ENCODE peak calls at places on chromosomes 3 and 15, in six cellular contexts. One of them, this sample, is unnamed.
A peak's percentile ranks its signal among the peaks of the same experiment; 100 is the strongest.

GRCh38 chr3:123258811-123259420 is 57.2 kb downstream of the SEC22A start:
- DNase-seq in central memory CD8-positive, alpha-beta T cell: no peak
- DNase-seq in body of pancreas: no peak
- DNase-seq in cerebellar cortex: peak; percentile 54
- DNase-seq in activated CD4-positive, CD25-positive, alpha-beta regulatory T cell: no peak
- DNase-seq in endothelial cell: no peak
- DNase-seq in this sample: no peak

GRCh38 chr3:119380697-119381096 is 82.7 kb downstream of the TMEM39A start:
- DNase-seq in central memory CD8-positive, alpha-beta T cell: no peak
- DNase-seq in body of pancreas: peak; percentile 65
- DNase-seq in cerebellar cortex: no peak
- DNase-seq in activated CD4-positive, CD25-positive, alpha-beta regulatory T cell: no peak
- DNase-seq in endothelial cell: no peak
- DNase-seq in this sample: no peak

GRCh38 chr3:158770254-158771017 is 31.4 kb upstream of the MFSD1 start:
- DNase-seq in central memory CD8-positive, alpha-beta T cell: no peak
- DNase-seq in body of pancreas: no peak
- DNase-seq in cerebellar cortex: no peak
- DNase-seq in activated CD4-positive, CD25-positive, alpha-beta regulatory T cell: no peak
- DNase-seq in endothelial cell: no peak
- DNase-seq in this sample: no peak

GRCh38 chr3:123859177-123859576 is 25.0 kb downstream of the MYLK start:
- DNase-seq in central memory CD8-positive, alpha-beta T cell: no peak
- DNase-seq in body of pancreas: no peak
- DNase-seq in cerebellar cortex: no peak
- DNase-seq in activated CD4-positive, CD25-positive, alpha-beta regulatory T cell: no peak
- DNase-seq in endothelial cell: no peak
- DNase-seq in this sample: no peak

GRCh38 chr3:178353292-178353814 is 182.9 kb upstream of the KCNMB2 start:
- DNase-seq in central memory CD8-positive, alpha-beta T cell: no peak
- DNase-seq in body of pancreas: no peak
- DNase-seq in cerebellar cortex: no peak
- DNase-seq in activated CD4-positive, CD25-positive, alpha-beta regulatory T cell: no peak
- DNase-seq in endothelial cell: no peak
- DNase-seq in this sample: no peak

GRCh38 chr3:182622241-182622545 is 171.1 kb upstream of the ATP11B start:
- DNase-seq in central memory CD8-positive, alpha-beta T cell: no peak
- DNase-seq in body of pancreas: no peak
- DNase-seq in cerebellar cortex: no peak
- DNase-seq in activated CD4-positive, CD25-positive, alpha-beta regulatory T cell: no peak
- DNase-seq in endothelial cell: no peak
- DNase-seq in this sample: no peak

GRCh38 chr3:153052096-153052460 is 109.9 kb upstream of the RAP2B start:
- DNase-seq in central memory CD8-positive, alpha-beta T cell: no peak
- DNase-seq in body of pancreas: peak; percentile 9
- DNase-seq in cerebellar cortex: no peak
- DNase-seq in activated CD4-positive, CD25-positive, alpha-beta regulatory T cell: no peak
- DNase-seq in endothelial cell: no peak
- DNase-seq in this sample: no peak

GRCh38 chr3:24156466-24156865 is 211.4 kb downstream of the NR1D2 start:
- DNase-seq in central memory CD8-positive, alpha-beta T cell: no peak
- DNase-seq in body of pancreas: no peak
- DNase-seq in cerebellar cortex: no peak
- DNase-seq in activated CD4-positive, CD25-positive, alpha-beta regulatory T cell: no peak
- DNase-seq in endothelial cell: no peak
- DNase-seq in this sample: no peak

GRCh38 chr3:9388562-9389272 is 8.7 kb upstream of the SETD5 start:
- DNase-seq in central memory CD8-positive, alpha-beta T cell: no peak
- DNase-seq in body of pancreas: no peak
- DNase-seq in cerebellar cortex: no peak
- DNase-seq in activated CD4-positive, CD25-positive, alpha-beta regulatory T cell: no peak
- DNase-seq in endothelial cell: no peak
- DNase-seq in this sample: no peak

GRCh38 chr15:100109486-100110035 is 232.2 kb downstream of the ADAMTS17 start:
- DNase-seq in central memory CD8-positive, alpha-beta T cell: no peak
- DNase-seq in body of pancreas: no peak
- DNase-seq in cerebellar cortex: no peak
- DNase-seq in activated CD4-positive, CD25-positive, alpha-beta regulatory T cell: no peak
- DNase-seq in endothelial cell: no peak
- DNase-seq in this sample: no peak